ENCODE peak calls at places on chromosomes 2 and 18, in eight cellular contexts. G is NB4; J is MM.1S; R is psoas muscle; N is tibial nerve; I is cardiac fibroblast; K is IMR-90; M is naive thymus-derived CD4-positive, alpha-beta T cell. X is an unnamed sample.

GRCh38 chr2:71926860-71927756 is 220.6 kb downstream of the CYP26B1 start:
- DNase-seq in G (peak), J (no peak), M (no peak), I (no peak), K (no peak), N (no peak), R (no peak), X (no peak)

GRCh38 chr2:85888020-85888744 is 608 bp downstream of the ST3GAL5 start:
- DNase-seq in M (peak), K (no peak), J (peak), G (peak), R (peak), I (peak), N (no peak), X (no peak)

GRCh38 chr2:106159867-106160785 is 34.0 kb downstream of the UXS1 start:
- DNase-seq in R (no peak), G (peak), M (peak), K (no peak), I (no peak), N (no peak), J (no peak), X (peak)

GRCh38 chr18:48356909-48357631 is 52.1 kb downstream of the ZBTB7C start:
- DNase-seq in R (no peak), I (no peak), K (no peak), J (no peak), M (no peak), G (no peak), N (no peak), X (no peak)

GRCh38 chr18:44939037-44939665 is 258.5 kb downstream of the SETBP1 start:
- DNase-seq in K (no peak), R (no peak), G (no peak), N (no peak), M (no peak), I (no peak), J (no peak), X (no peak)

GRCh38 chr18:567119-567518 is 13.1 kb upstream of the CETN1 start:
- DNase-seq in K (no peak), J (no peak), R (no peak), M (no peak), G (no peak), I (no peak), N (no peak), X (no peak)

GRCh38 chr2:48175656-48176055 is 269.4 kb upstream of the FBXO11 start:
- DNase-seq in K (no peak), M (no peak), N (no peak), R (no peak), I (no peak), J (no peak), G (no peak), X (no peak)

GRCh38 chr2:203925512-203926158 is 10.9 kb upstream of the ICOS start:
- DNase-seq in R (no peak), N (no peak), I (no peak), J (no peak), M (no peak), K (no peak), G (no peak), X (no peak)

GRCh38 chr2:47354013-47354816 is 48.7 kb upstream of the MSH2 start:
- DNase-seq in M (no peak), I (peak), N (no peak), R (no peak), K (peak), G (peak), J (no peak), X (no peak)

GRCh38 chr2:183204397-183204796 is 80.2 kb downstream of the NUP35 start:
- DNase-seq in R (no peak), J (no peak), G (no peak), M (no peak), N (no peak), I (no peak), K (no peak), X (no peak)

GRCh38 chr2:226190479-226191252 is 609.0 kb downstream of the IRS1 start:
- DNase-seq in J (no peak), R (no peak), K (peak), M (no peak), N (no peak), I (no peak), G (no peak), X (no peak)

GRCh38 chr2:206556357-206556949 is 85.8 kb upstream of the FAM237A start:
- DNase-seq in J (peak), I (peak), K (peak), N (no peak), G (peak), M (no peak), R (no peak), X (peak)

GRCh38 chr2:231146656-231147055 is 21.8 kb upstream of the HTR2B start:
- DNase-seq in M (no peak), R (no peak), N (no peak), G (no peak), J (no peak), I (no peak), K (no peak), X (no peak)

GRCh38 chr2:208036357-208036756 is 11.0 kb upstream of the PLEKHM3 start:
- DNase-seq in K (peak), G (no peak), I (peak), R (no peak), N (no peak), J (no peak), M (no peak), X (no peak)

GRCh38 chr18:34787931-34788532 is 77.9 kb downstream of the DTNA start:
- DNase-seq in M (no peak), K (peak), R (no peak), I (peak), J (peak), N (peak), G (peak), X (peak)

GRCh38 chr2:100978582-100979051 is 23.5 kb upstream of the RPL31 start:
- DNase-seq in M (no peak), G (no peak), N (no peak), I (no peak), R (peak), K (peak), J (no peak), X (no peak)

GRCh38 chr2:158112971-158113370 is 11.3 kb downstream of the UPP2 start:
- DNase-seq in M (no peak), J (no peak), K (no peak), R (no peak), N (no peak), G (no peak), I (no peak), X (no peak)

GRCh38 chr18:5543036-5543671 is 643 bp downstream of the EPB41L3 start:
- DNase-seq in M (no peak), N (no peak), R (peak), J (no peak), I (no peak), G (no peak), K (no peak), X (no peak)

GRCh38 chr2:23360571-23361125 is 24.3 kb upstream of the KLHL29 start:
- DNase-seq in I (no peak), K (peak), M (no peak), N (no peak), R (no peak), J (no peak), G (peak), X (no peak)

GRCh38 chr2:88139804-88140203 is 11.9 kb upstream of the FABP1 start:
- DNase-seq in N (no peak), R (no peak), J (no peak), G (no peak), M (no peak), K (no peak), I (no peak), X (no peak)

GRCh38 chr2:36812196-36812595 is 115.7 kb downstream of the VIT start:
- DNase-seq in I (no peak), J (no peak), K (no peak), R (no peak), M (no peak), G (peak), N (no peak), X (no peak)

GRCh38 chr18:79889569-79889968 is 61.9 kb downstream of the SLC66A2 start:
- DNase-seq in J (no peak), N (no peak), M (no peak), I (no peak), G (no peak), R (no peak), K (no peak), X (no peak)

GRCh38 chr18:57921708-57922107 is 118.6 kb upstream of the ATP8B1 start:
- DNase-seq in I (peak), K (peak), R (no peak), N (no peak), M (no peak), J (no peak), G (peak), X (no peak)

GRCh38 chr2:98348066-98348561 is 1.9 kb downstream of the CNGA3 start:
- DNase-seq in K (no peak), I (peak), M (no peak), G (peak), J (no peak), N (no peak), R (no peak), X (no peak)

GRCh38 chr18:79457239-79457638 is 61.5 kb downstream of the NFATC1 start:
- DNase-seq in R (no peak), G (no peak), J (no peak), K (no peak), M (no peak), N (no peak), I (no peak), X (no peak)

GRCh38 chr2:86622409-86622877 is 1.2 kb downstream of the RNF103 start:
- DNase-seq in J (peak), I (peak), M (peak), K (peak), G (peak), R (no peak), N (peak), X (no peak)

GRCh38 chr2:45532171-45532570 is 78.9 kb downstream of the SRBD1 start:
- DNase-seq in N (no peak), K (no peak), J (no peak), R (no peak), I (no peak), M (no peak), G (no peak), X (no peak)

GRCh38 chr2:38200583-38200982 is 124.6 kb upstream of the CYP1B1 start:
- DNase-seq in I (no peak), G (no peak), R (no peak), M (no peak), N (no peak), K (no peak), J (no peak), X (no peak)

GRCh38 chr2:163610817-163611556 is 124.8 kb downstream of the FIGN start:
- DNase-seq in I (no peak), K (no peak), J (no peak), M (no peak), G (peak), R (no peak), N (no peak), X (peak)

GRCh38 chr18:70289351-70290330 is 796 bp downstream of the SOCS6 start:
- DNase-seq in M (no peak), N (no peak), K (peak), J (peak), G (peak), I (peak), R (peak), X (no peak)

GRCh38 chr18:70288171-70288850 is 534 bp upstream of the SOCS6 start:
- DNase-seq in K (peak), I (peak), N (no peak), R (peak), J (no peak), G (peak), M (no peak), X (no peak)

GRCh38 chr18:70288851-70289328 is at the start of gene SOCS6:
- DNase-seq in J (peak), R (peak), G (peak), I (peak), N (no peak), K (peak), M (peak), X (peak)

GRCh38 chr18:70284976-70285610 is 3.8 kb upstream of the SOCS6 start:
- DNase-seq in R (no peak), G (peak), M (no peak), K (no peak), J (no peak), N (no peak), I (no peak), X (no peak)

DNA sequence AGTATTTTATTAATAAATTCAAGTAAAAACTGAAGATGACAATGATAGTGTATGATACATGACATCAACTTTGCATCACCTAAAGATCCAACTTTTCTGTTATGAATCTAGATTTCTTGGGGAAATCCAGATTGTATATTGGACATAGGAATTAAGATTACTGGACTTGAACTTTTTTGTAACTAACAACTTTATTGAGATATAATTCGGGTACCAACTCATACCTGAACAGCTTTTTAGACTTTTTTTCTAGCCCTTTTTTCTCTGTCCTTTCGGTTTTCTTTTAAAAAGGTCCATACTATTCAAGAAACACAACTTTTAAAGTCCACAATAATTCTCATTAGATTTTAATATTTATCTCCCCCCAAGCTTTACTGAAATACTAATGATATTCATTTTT is 1.1 kb upstream of the SOCS6 start:
- DNase-seq in I (no peak), M (no peak), R (no peak), N (no peak), G (no peak), K (no peak), J (no peak), X (no peak)
- H3K4me3 ChIP-seq in I (no peak), M (no peak), R (peak), N (no peak), G (no peak), K (no peak), J (no peak), X (no peak)

DNA sequence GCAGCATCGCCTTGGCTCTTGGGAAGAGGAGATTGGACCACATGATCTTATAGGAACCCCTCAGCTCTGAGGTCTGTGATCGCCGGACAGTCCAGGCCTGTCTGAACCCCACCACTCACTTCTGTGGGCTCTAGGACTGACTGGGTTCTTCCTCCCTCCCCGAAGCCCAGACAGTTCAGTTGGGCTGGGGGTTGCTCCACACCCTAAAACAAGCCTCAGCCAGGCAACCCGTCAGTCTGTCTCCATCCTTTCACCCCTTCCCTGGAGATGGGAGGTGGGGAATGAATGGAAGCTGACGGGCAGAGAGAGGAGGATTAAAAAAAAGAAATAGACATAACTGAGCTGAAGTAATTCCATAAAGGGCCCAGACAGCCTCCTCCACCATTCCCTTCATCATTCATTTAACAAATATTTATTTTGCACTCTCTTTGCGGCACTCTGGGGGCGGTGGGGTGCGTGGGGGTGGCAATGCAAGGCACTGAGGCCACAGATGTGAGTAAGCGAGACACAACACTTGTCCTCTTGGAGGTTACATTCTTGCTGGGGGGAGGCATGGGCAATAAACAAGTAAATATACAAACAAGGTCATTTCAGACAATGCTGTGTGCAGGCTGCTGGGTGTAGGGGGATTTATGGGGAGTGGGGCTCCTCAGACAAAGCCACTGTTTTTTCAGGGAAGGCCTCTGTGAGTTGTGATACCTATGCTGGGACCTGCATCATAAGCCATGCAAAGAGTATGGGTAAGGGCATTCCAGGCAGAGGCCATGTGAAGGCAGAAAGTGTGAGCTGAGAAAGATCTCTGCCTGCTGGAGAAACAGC is 12.9 kb downstream of the WNT10A start:
- DNase-seq in G (no peak), I (no peak), K (no peak), R (no peak), M (no peak), N (no peak), J (no peak), X (no peak)
- H3K4me3 ChIP-seq in G (peak), I (no peak), K (no peak), R (peak), M (peak), N (peak), J (peak), X (peak)

DNA sequence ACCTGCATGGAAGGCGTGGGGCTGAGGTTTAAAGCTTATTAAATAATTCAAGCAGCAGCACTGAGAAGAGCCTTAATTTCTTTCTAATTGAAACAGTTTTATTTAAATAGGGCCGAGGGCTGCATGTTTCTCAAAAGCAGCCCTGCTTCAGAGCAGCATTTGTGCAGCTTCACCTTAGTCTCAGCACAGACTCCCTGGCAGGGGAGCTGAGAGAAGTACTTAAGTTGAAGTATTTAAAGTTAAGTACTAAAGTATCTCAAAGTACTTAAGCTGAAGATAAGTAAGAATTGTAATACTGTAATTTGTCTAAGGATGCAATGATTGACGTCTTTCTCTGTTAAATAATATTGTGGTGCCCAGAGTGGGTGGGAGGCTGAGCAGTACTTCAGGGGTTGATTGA is 31.4 kb downstream of the IMPA2 start:
- DNase-seq in M (no peak), K (no peak), N (no peak), I (no peak), R (no peak), G (no peak), J (no peak), X (no peak)
- H3K4me3 ChIP-seq in M (no peak), K (no peak), N (no peak), I (no peak), R (no peak), G (no peak), J (no peak), X (no peak)

GRCh38 chr2:60530660-60531276 is 22.7 kb downstream of the BCL11A start:
- DNase-seq in M (no peak), I (no peak), N (peak), K (no peak), R (no peak), G (peak), J (no peak), X (no peak)

GRCh38 chr2:60531638-60532216 is 21.7 kb downstream of the BCL11A start:
- DNase-seq in M (no peak), G (no peak), K (no peak), N (no peak), I (no peak), J (no peak), R (no peak), X (no peak)

GRCh38 chr2:60533114-60534033 is 20.1 kb downstream of the BCL11A start:
- DNase-seq in J (no peak), I (peak), R (no peak), G (no peak), M (no peak), K (peak), N (no peak), X (no peak)

GRCh38 chr2:60534034-60534393 is 19.4 kb downstream of the BCL11A start:
- DNase-seq in I (no peak), K (no peak), M (no peak), R (no peak), J (no peak), G (no peak), N (no peak), X (no peak)

GRCh38 chr2:60532421-60532820 is 21.0 kb downstream of the BCL11A start:
- DNase-seq in R (no peak), G (no peak), N (no peak), J (no peak), I (no peak), M (no peak), K (no peak), X (no peak)
- H3K4me3 ChIP-seq in R (no peak), G (no peak), N (no peak), J (no peak), I (no peak), M (no peak), K (no peak), X (no peak)

DNA sequence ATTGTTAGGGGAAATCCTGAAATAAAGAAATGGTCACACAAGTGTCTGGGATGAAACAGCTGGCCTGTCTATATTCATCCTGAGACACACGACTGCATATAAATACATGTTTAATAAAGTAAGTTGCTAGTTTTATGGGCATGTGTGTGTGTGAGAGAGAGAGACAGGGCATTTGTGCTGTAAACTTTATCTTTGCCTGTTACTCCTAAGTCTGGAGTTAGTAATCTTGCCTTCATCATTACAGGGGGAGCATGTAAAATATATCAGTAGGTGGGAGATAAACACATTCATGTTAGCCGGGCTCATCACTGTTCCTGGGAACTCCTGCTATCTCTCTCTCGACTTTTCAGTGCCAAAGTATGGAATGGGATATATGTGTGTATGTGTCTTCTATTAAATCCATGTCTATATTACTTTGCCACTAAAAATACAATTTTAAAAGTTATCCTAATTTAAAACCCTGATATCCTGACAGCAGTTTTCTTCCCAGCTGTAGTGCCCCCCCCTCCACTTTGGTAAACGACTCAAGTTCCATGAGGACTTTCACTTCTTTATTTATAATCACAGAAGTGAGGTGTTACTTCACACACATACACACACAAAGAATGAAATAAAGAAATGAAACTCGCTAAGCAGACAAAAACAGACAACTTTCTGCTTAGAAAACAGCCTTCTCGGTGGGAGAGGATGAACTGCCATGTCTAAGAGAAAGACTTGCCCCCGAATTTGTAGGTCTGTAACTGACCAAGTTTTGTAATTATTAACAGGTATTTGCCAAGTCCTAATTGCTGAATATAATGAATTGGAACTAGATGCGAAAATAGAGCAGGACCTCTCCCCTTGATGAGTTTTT is 949 bp downstream of the ZEB2 start:
- DNase-seq in J (peak), N (no peak), M (no peak), I (peak), K (no peak), G (peak), R (no peak), X (no peak)
- H3K4me3 ChIP-seq in J (no peak), N (peak), M (peak), I (peak), K (peak), G (peak), R (peak), X (no peak)

GRCh38 chr2:30777662-30778505 is 29.4 kb downstream of the CAPN13 start:
- DNase-seq in J (no peak), M (no peak), N (no peak), K (no peak), I (no peak), R (no peak), G (no peak), X (no peak)
- H3K4me3 ChIP-seq in J (no peak), M (no peak), N (no peak), K (no peak), I (no peak), R (no peak), G (no peak), X (no peak)

DNA sequence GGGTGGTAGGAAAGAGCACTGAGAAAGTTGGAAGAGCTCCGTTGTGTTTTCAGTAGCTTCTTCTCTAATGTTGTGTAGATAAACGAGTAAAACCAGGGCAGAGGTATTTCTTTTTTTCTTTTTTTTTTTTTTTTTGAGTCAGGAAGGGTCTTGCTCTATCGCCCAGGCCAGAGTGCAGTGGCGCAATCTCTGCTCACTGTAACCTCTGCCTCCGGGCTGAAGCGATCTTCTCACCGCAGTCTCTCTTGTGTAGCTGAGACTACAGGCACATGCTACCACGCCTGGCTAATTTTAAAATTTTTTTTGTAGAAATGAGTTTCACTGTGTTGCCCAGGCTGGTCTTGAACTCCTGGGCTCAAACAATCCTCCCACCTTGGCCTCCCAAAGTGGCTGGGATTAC is 6.6 kb downstream of the GRHL1 start:
- DNase-seq in R (no peak), J (no peak), M (no peak), G (no peak), I (no peak), K (no peak), N (no peak), X (no peak)
- H3K4me3 ChIP-seq in R (no peak), J (no peak), M (no peak), G (no peak), I (no peak), K (no peak), N (no peak), X (no peak)